ENCODE peak calls at places on chromosomes 3 and 15, in four cellular contexts. T is uterus, Q is fibroblast of mammary gland, P is cardiac fibroblast. A is an unnamed sample.

GRCh38 chr3:140854961-140855360 is 86.7 kb upstream of the SLC25A36 start:
- DNase-seq in T (no peak), Q (no peak), P (no peak), A (no peak)

GRCh38 chr15:63504979-63505841 is 817 bp downstream of the USP3 start:
- DNase-seq in T (peak; percentile 53), Q (peak; percentile 56), P (peak; percentile 67), A (no peak)

GRCh38 chr3:186303985-186304384 is 58.0 kb downstream of the DGKG start:
- DNase-seq in Q (no peak), P (no peak), T (no peak), A (no peak)

GRCh38 chr3:18223591-18224338 is 201.4 kb downstream of the SATB1 start:
- DNase-seq in T (no peak), Q (no peak), P (no peak), A (peak; percentile 75)

GRCh38 chr15:41936649-41937567 is 35.4 kb downstream of the EHD4 start:
- DNase-seq in Q (no peak), T (no peak), P (peak; percentile 53), A (no peak)

GRCh38 chr3:18870074-18870640 is 278.2 kb upstream of the KCNH8 start:
- DNase-seq in P (no peak), T (no peak), Q (no peak), A (no peak)

GRCh38 chr3:38598791-38599190 is 50.7 kb downstream of the SCN5A start:
- DNase-seq in P (no peak), T (no peak), Q (no peak), A (no peak)

GRCh38 chr3:156218353-156218744 is 98.0 kb downstream of the KCNAB1 start:
- DNase-seq in T (no peak), P (peak; percentile 81), Q (peak; percentile 69), A (no peak)

GRCh38 chr15:40773496-40773895 is 3.7 kb downstream of the C15orf62 start:
- DNase-seq in P (no peak), T (no peak), Q (no peak), A (no peak)

GRCh38 chr3:33439421-33440327 is 531 bp downstream of the UBP1 start:
- DNase-seq in P (peak; percentile 38), Q (peak; percentile 25), T (peak; percentile 54), A (no peak)

GRCh38 chr15:74768771-74769342 is 13.0 kb upstream of the CSK start:
- DNase-seq in P (peak; percentile 58), Q (peak; percentile 49), T (peak; percentile 55), A (no peak)

GRCh38 chr15:60912984-60913697 is 316.0 kb downstream of the RORA start:
- DNase-seq in Q (no peak), T (no peak), P (peak; percentile 54), A (no peak)

GRCh38 chr3:106281231-106281630 is 412.4 kb upstream of the CBLB start:
- DNase-seq in T (no peak), Q (no peak), P (no peak), A (no peak)

GRCh38 chr15:57769266-57769665 is 62.8 kb downstream of the POLR2M start:
- DNase-seq in T (peak; percentile 70), Q (peak; percentile 82), P (peak; percentile 89), A (no peak)

GRCh38 chr3:157175678-157176077 is 15.7 kb upstream of the CCNL1 start:
- DNase-seq in Q (no peak), P (no peak), T (peak; percentile 27), A (peak; percentile 31)

GRCh38 chr3:152359385-152360248 is 90.9 kb downstream of the MBNL1 start:
- DNase-seq in P (no peak), T (no peak), Q (no peak), A (no peak)

GRCh38 chr15:98446093-98446492 is 202.2 kb upstream of the IGF1R start:
- DNase-seq in P (no peak), T (no peak), Q (no peak), A (no peak)

GRCh38 chr3:117045143-117045542 is 335.6 kb downstream of the TUSC7 start:
- DNase-seq in Q (no peak), P (no peak), T (no peak), A (no peak)

GRCh38 chr3:141083831-141084624 is 32.9 kb downstream of the SPSB4 start:
- DNase-seq in Q (no peak), T (no peak), P (no peak), A (no peak)

GRCh38 chr3:127420825-127421224 is 133.0 kb upstream of the PRR20G start:
- DNase-seq in T (no peak), P (no peak), Q (no peak), A (no peak)

GRCh38 chr3:177490626-177491025 is 293.3 kb upstream of the TBL1XR1 start:
- DNase-seq in Q (no peak), T (no peak), P (no peak), A (no peak)

GRCh38 chr15:74955017-74955416 is 1.6 kb downstream of the RPP25 start:
- DNase-seq in T (no peak), Q (no peak), P (no peak), A (no peak)

GRCh38 chr15:62796296-62796695 is 246.3 kb upstream of the TPM1 start:
- DNase-seq in P (no peak), T (no peak), Q (no peak), A (no peak)

GRCh38 chr3:147038456-147038855 is 367.9 kb downstream of the ZIC4 start:
- DNase-seq in P (peak; percentile 42), Q (peak; percentile 25), T (no peak), A (no peak)

GRCh38 chr3:122661633-122662032 is 19.0 kb upstream of the PARP14 start:
- DNase-seq in Q (no peak), P (no peak), T (no peak), A (peak; percentile 69)

GRCh38 chr15:74809951-74810350 is 2.7 kb upstream of the LMAN1L start:
- DNase-seq in P (no peak), T (no peak), Q (no peak), A (no peak)

GRCh38 chr3:111636506-111636905 is 41.4 kb upstream of the ZBED2 start:
- DNase-seq in Q (peak; percentile 16), P (no peak), T (no peak), A (no peak)

GRCh38 chr15:34239151-34239761 is 14.4 kb downstream of the EMC4 start:
- DNase-seq in Q (peak; percentile 91), P (peak; percentile 92), T (no peak), A (no peak)

GRCh38 chr3:138188013-138188352 is 882 bp downstream of the ARMC8 start:
- DNase-seq in P (peak; percentile 85), Q (peak; percentile 90), T (no peak), A (no peak)

GRCh38 chr3:138184994-138185393 is 2.1 kb upstream of the ARMC8 start:
- DNase-seq in P (peak; percentile 11), Q (peak; percentile 44), T (no peak), A (no peak)

GRCh38 chr3:138187296-138188012 is at the start of gene ARMC8:
- DNase-seq in P (no peak), Q (peak; percentile 83), T (peak; percentile 49), A (peak; percentile 28)

GRCh38 chr3:138186803-138187295 is 252 bp upstream of the ARMC8 start:
- DNase-seq in Q (no peak), P (peak; percentile 91), T (peak; percentile 90), A (no peak)

DNA sequence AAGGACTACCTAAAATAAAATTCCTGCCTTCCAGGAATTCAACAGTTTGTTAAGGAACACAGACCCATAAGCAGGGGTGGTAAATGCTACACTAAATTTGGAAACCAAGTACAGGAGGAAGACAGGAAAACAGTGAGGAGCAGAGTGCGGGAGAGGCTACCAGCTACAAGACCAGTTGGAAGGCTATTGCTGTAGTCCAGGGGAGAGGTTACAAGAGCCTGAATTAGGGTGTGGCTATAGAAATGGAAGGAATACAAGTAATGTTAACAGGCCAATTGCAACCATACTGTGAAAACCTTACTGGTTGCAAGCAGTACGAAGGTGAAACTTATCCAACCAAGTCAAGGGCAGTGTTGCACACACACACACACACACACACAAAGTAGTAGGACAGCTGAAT is 885 bp upstream of the ARMC8 start:
- DNase-seq in Q (no peak), T (no peak), P (peak; percentile 9), A (no peak)
- H3K4me3 ChIP-seq in Q (peak overlapping the region; percentile 94), T (peak overlapping the region; percentile 78), P (no peak overlapping the region), A (no peak overlapping the region)

GRCh38 chr3:73623316-73623715 is 1.4 kb downstream of the PDZRN3 start:
- DNase-seq in Q (peak; percentile 51), P (no peak), T (no peak), A (no peak)

GRCh38 chr3:73624363-73625123 is at the start of gene PDZRN3:
- DNase-seq in P (peak; percentile 65), T (peak; percentile 85), Q (peak; percentile 80), A (no peak)

GRCh38 chr3:73623996-73624362 is 762 bp downstream of the PDZRN3 start:
- DNase-seq in T (peak; percentile 55), Q (peak; percentile 75), P (peak; percentile 60), A (no peak)

GRCh38 chr3:73621388-73621787 is 3.4 kb downstream of the PDZRN3 start:
- DNase-seq in T (no peak), P (no peak), Q (no peak), A (no peak)

GRCh38 chr3:73622135-73622534 is 2.6 kb downstream of the PDZRN3 start:
- DNase-seq in T (peak; percentile 49), P (no peak), Q (peak; percentile 30), A (no peak)
- H3K4me3 ChIP-seq in T (peak overlapping the region; percentile 92), P (peak overlapping the region; percentile 10), Q (peak overlapping the region; percentile 67), A (no peak overlapping the region)

GRCh38 chr3:55169161-55169560 is 241.3 kb upstream of the LRTM1 start:
- DNase-seq in T (no peak), P (no peak), Q (no peak), A (no peak)
- H3K4me3 ChIP-seq in T (no peak overlapping the region), P (no peak overlapping the region), Q (no peak overlapping the region), A (no peak overlapping the region)

DNA sequence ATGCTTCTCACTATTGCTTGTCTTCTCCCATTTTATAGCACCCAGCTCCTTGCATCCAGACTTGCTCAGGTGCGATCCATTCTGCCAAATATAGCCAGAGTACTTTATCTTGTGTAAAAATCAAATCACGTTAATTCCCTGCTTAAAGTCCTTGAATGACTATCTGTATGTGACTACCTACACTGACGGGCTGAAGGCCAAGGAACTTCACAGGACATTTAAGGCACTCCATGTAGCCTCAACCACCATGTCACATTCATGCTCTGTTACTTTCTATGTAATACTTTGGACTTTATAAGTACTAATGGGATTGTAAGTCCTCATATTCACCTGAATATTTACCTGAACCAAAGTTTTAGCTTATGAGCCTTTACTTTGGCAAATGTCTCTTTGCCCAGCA is 489.9 kb downstream of the MECOM start:
- DNase-seq in P (no peak), T (no peak), Q (no peak), A (no peak)
- H3K4me3 ChIP-seq in P (no peak overlapping the region), T (no peak overlapping the region), Q (no peak overlapping the region), A (no peak overlapping the region)